ENCODE peak calls at places on chromosomes 16 and 17, in nine cellular contexts. O is neural progenitor cell, W is body of pancreas, V is colonic mucosa, X is fibroblast of lung, K is PC-3, Z is HCT116, M is breast epithelium, L is pancreas. Y is an unnamed sample.

GRCh38 chr17:83192161-83192788 is 112.9 kb downstream of the METRNL start:
- DNase-seq in M (peak; percentile 37), W (peak; percentile 4), V (peak; percentile 17), K (no peak), Z (no peak), X (peak; percentile 58), O (no peak), L (peak; percentile 12), Y (peak; percentile 81)

GRCh38 chr16:16143038-16143763 is 80.1 kb downstream of the ABCC6 start:
- DNase-seq in L (no peak), X (no peak), Z (no peak), W (peak; percentile 32), V (no peak), K (peak; percentile 14), O (peak; percentile 37), M (no peak), Y (no peak)

GRCh38 chr17:3527896-3528603 is 29.6 kb downstream of the TRPV3 start:
- DNase-seq in L (no peak), Z (no peak), O (no peak), K (no peak), W (no peak), V (no peak), M (no peak), X (no peak), Y (peak; percentile 32)

GRCh38 chr16:58510776-58511628 is 4.3 kb upstream of the SETD6 start:
- DNase-seq in V (no peak), K (no peak), W (peak; percentile 4), M (no peak), X (no peak), Z (no peak), L (no peak), O (no peak), Y (no peak)

GRCh38 chr16:50371936-50372595 is 3.3 kb upstream of the BRD7 start:
- DNase-seq in Z (no peak), L (no peak), V (no peak), O (peak; percentile 66), M (no peak), W (peak; percentile 28), K (no peak), X (no peak), Y (peak; percentile 27)

GRCh38 chr17:70597774-70598173 is 428.4 kb downstream of the KCNJ2 start:
- DNase-seq in O (no peak), V (no peak), W (no peak), X (peak; percentile 20), K (no peak), Z (no peak), M (no peak), L (no peak), Y (no peak)

GRCh38 chr17:76843703-76844484 is 24.3 kb upstream of the MGAT5B start:
- DNase-seq in K (peak; percentile 31), X (no peak), Z (no peak), W (no peak), V (no peak), O (no peak), L (no peak), M (no peak), Y (no peak)

GRCh38 chr17:3636908-3637373 is 381 bp downstream of the CTNS start:
- DNase-seq in L (peak; percentile 38), Z (no peak), O (peak; percentile 56), V (no peak), M (no peak), K (no peak), X (no peak), W (no peak), Y (peak; percentile 8)

GRCh38 chr17:29612094-29612403 is 10.7 kb downstream of the CORO6 start:
- DNase-seq in X (no peak), K (no peak), O (no peak), Z (no peak), L (no peak), V (no peak), W (no peak), M (no peak), Y (no peak)

GRCh38 chr17:2137342-2138098 is 82.6 kb downstream of the HIC1 start:
- DNase-seq in K (no peak), L (peak; percentile 28), W (peak; percentile 51), O (peak; percentile 84), V (no peak), M (no peak), X (peak; percentile 92), Z (peak; percentile 34), Y (peak; percentile 84)

GRCh38 chr17:31789707-31790505 is 69.1 kb downstream of the COPRS start:
- DNase-seq in W (no peak), O (no peak), X (no peak), M (no peak), V (no peak), L (no peak), Z (no peak), K (no peak), Y (no peak)

GRCh38 chr16:88781140-88782077 is 3.6 kb downstream of the PIEZO1 start:
- DNase-seq in Z (no peak), K (peak; percentile 30), W (no peak), O (no peak), X (no peak), L (no peak), V (no peak), M (no peak), Y (no peak)

GRCh38 chr16:75415169-75415908 is 18.0 kb downstream of the CFDP1 start:
- DNase-seq in O (no peak), W (no peak), M (no peak), Z (no peak), V (no peak), L (no peak), X (no peak), K (peak; percentile 53), Y (no peak)

GRCh38 chr16:80824623-80825364 is 20.4 kb upstream of the CDYL2 start:
- DNase-seq in V (peak; percentile 29), W (peak; percentile 65), Z (peak; percentile 64), K (peak; percentile 76), L (no peak), M (no peak), O (peak; percentile 71), X (peak; percentile 53), Y (peak; percentile 86)

GRCh38 chr16:50457979-50458461 is 89.2 kb upstream of the BRD7 start:
- DNase-seq in V (no peak), W (no peak), K (no peak), O (no peak), L (no peak), M (no peak), Z (no peak), X (no peak), Y (no peak)

GRCh38 chr17:38861399-38861843 is 7.9 kb upstream of the RPL23 start:
- DNase-seq in M (no peak), Z (no peak), X (no peak), L (no peak), K (no peak), V (no peak), O (no peak), W (no peak), Y (peak; percentile 74)

GRCh38 chr17:44222112-44222869 is 2.8 kb upstream of the UBTF start:
- DNase-seq in Z (peak; percentile 70), O (peak; percentile 84), X (peak; percentile 74), V (peak; percentile 91), L (peak; percentile 82), M (peak; percentile 59), K (peak; percentile 83), W (peak; percentile 77), Y (peak; percentile 72)

GRCh38 chr16:68605746-68606145 is 39.4 kb upstream of the CDH3 start:
- DNase-seq in K (peak; percentile 14), O (no peak), X (peak; percentile 64), M (no peak), L (no peak), V (no peak), W (no peak), Z (no peak), Y (no peak)

GRCh38 chr16:19119564-19119963 is 5.8 kb downstream of the ITPRIPL2 start:
- DNase-seq in W (no peak), Z (no peak), M (no peak), O (no peak), K (peak; percentile 81), L (no peak), V (no peak), X (peak; percentile 85), Y (peak; percentile 86)

GRCh38 chr17:42233148-42233547 is 38.9 kb upstream of the GHDC start:
- DNase-seq in K (no peak), M (no peak), X (peak; percentile 69), Z (no peak), O (no peak), W (no peak), L (no peak), V (no peak), Y (peak; percentile 79)

GRCh38 chr16:5944971-5945370 is 847.4 kb upstream of the EEF2KMT start:
- DNase-seq in M (no peak), K (no peak), L (no peak), O (no peak), W (no peak), Z (no peak), X (peak; percentile 85), V (no peak), Y (no peak)

GRCh38 chr17:48663134-48663924 is 37.2 kb upstream of the HOXB9 start:
- DNase-seq in O (no peak), M (no peak), W (no peak), Z (no peak), L (no peak), K (peak; percentile 22), V (no peak), X (no peak), Y (no peak)
- TF ChIP-seq CTCF in O (peak; percentile 20), M (no peak), W (no peak), Z (peak; percentile 8), L (no peak), K (peak; percentile 44), V (no peak), X (no peak), Y (no peak)

GRCh38 chr17:79812969-79813825 is 16.3 kb upstream of the CBX8 start:
- DNase-seq in L (no peak), O (peak; percentile 75), W (no peak), M (no peak), K (no peak), V (no peak), Z (no peak), X (no peak), Y (no peak)
- H3K4me3 ChIP-seq in L (peak overlapping the region; percentile 35), O (peak overlapping the region; percentile 40), W (no peak overlapping the region), M (peak overlapping the region; percentile 71), K (peak overlapping the region; percentile 50), V (no peak overlapping the region), Z (no peak overlapping the region), X (peak overlapping the region; percentile 28), Y (peak overlapping the region; percentile 36)

DNA sequence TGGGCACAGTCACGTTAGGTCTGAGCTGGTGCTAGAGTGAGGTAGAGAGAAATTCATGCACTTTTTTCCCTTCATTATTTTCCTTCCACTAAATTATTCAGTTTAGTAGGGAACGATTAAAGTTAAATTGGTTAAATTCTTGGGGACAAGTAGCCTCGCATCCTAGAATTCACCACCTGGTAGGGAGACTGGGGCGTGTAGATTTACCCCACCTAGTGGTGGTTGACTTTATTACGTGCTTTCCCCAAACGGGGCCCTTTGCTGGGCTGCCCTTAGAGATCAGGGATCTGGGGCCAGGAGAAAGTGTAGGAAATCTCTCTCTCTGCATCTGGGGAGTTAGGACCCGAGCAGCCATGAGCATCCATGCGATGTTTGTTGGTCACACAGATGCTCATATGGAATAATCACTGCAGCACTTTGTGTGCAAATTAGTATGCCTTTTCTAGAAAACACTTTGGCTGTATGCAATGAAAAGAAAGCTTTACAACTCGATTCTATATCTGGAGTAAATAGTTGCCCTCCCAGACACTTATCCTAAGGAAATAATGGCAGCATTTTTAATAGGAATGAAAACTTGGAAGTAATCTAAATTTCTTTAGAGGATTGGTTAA is 107.0 kb downstream of the PLCG2 start:
- DNase-seq in X (peak; percentile 8), M (no peak), K (peak; percentile 64), O (peak; percentile 60), L (no peak), V (peak; percentile 30), W (peak; percentile 20), Z (peak; percentile 40), Y (peak; percentile 51)
- TF ChIP-seq CTCF in X (peak; percentile 54), M (peak; percentile 19), K (peak; percentile 63), O (peak; percentile 73), L (peak; percentile 38), V (peak; percentile 65), W (peak; percentile 47), Z (peak; percentile 67), Y (peak; percentile 75)

GRCh38 chr17:49971199-49971847 is 2.3 kb downstream of the DLX4 start:
- DNase-seq in O (no peak), K (no peak), X (no peak), Z (no peak), V (no peak), M (no peak), L (no peak), W (no peak), Y (no peak)
- H3K4me3 ChIP-seq in O (peak overlapping the region; percentile 31), K (no peak overlapping the region), X (no peak overlapping the region), Z (no peak overlapping the region), V (no peak overlapping the region), M (peak overlapping the region; percentile 59), L (peak overlapping the region; percentile 23), W (no peak overlapping the region), Y (no peak overlapping the region)

Y was measured in cardiac fibroblast.